ENCODE peak calls at places on chromosomes 2 and 18, in four cellular contexts. K is IMR-90, O is mesendoderm, P is H9. H is an unnamed sample.
A peak's percentile ranks its signal among the peaks of the same experiment; 100 is the strongest.

GRCh38 chr2:240346015-240346752 is 89.3 kb upstream of the GPC1 start:
- DNase-seq in K (no peak), O (no peak), P (no peak), H (no peak)

GRCh38 chr2:43636616-43637015 is 444 bp upstream of the PLEKHH2 start:
- DNase-seq in K (no peak), O (no peak), P (no peak), H (no peak)

GRCh38 chr2:75640621-75641121 is 5.9 kb upstream of the MRPL19 start:
- DNase-seq in K (peak; percentile 79), O (peak; percentile 42), P (peak; percentile 52), H (peak; percentile 24)

GRCh38 chr2:11024010-11024615 is 112.4 kb downstream of the KCNF1 start:
- DNase-seq in K (no peak), O (no peak), P (no peak), H (no peak)

GRCh38 chr2:161373939-161374338 is 42.2 kb upstream of the TBR1 start:
- DNase-seq in K (peak; percentile 34), O (peak; percentile 50), P (no peak), H (no peak)

GRCh38 chr2:142020368-142020767 is 110.4 kb downstream of the LRP1B start:
- DNase-seq in K (no peak), O (no peak), P (no peak), H (no peak)

GRCh38 chr18:76983184-76983583 is 149.4 kb downstream of the MBP start:
- DNase-seq in K (peak; percentile 67), O (peak; percentile 87), P (peak; percentile 94), H (peak; percentile 75)

GRCh38 chr2:78417355-78417754 is 608.1 kb upstream of the REG3G start:
- DNase-seq in K (no peak), O (no peak), P (no peak), H (no peak)

GRCh38 chr2:111705711-111706323 is 178.2 kb downstream of the ANAPC1 start:
- DNase-seq in K (peak; percentile 97), O (peak; percentile 79), P (peak; percentile 90), H (peak; percentile 65)

GRCh38 chr2:242043538-242044205 is 174.1 kb downstream of the RTP5 start:
- DNase-seq in K (no peak), O (no peak), P (no peak), H (no peak)

GRCh38 chr2:109421101-109421500 is 192.7 kb downstream of the SEPTIN10 start:
- DNase-seq in K (no peak), O (no peak), P (no peak), H (no peak)

GRCh38 chr2:94879314-94879981 is 8.2 kb downstream of the TEKT4 start:
- DNase-seq in K (no peak), O (no peak), P (no peak), H (no peak)

GRCh38 chr2:216685327-216685875 is 9.9 kb downstream of the IGFBP5 start:
- DNase-seq in K (no peak), O (no peak), P (no peak), H (no peak)
- H2BK15ac ChIP-seq in K (no peak overlapping the region), O (no peak overlapping the region), P (no peak overlapping the region), H (no peak overlapping the region)

DNA sequence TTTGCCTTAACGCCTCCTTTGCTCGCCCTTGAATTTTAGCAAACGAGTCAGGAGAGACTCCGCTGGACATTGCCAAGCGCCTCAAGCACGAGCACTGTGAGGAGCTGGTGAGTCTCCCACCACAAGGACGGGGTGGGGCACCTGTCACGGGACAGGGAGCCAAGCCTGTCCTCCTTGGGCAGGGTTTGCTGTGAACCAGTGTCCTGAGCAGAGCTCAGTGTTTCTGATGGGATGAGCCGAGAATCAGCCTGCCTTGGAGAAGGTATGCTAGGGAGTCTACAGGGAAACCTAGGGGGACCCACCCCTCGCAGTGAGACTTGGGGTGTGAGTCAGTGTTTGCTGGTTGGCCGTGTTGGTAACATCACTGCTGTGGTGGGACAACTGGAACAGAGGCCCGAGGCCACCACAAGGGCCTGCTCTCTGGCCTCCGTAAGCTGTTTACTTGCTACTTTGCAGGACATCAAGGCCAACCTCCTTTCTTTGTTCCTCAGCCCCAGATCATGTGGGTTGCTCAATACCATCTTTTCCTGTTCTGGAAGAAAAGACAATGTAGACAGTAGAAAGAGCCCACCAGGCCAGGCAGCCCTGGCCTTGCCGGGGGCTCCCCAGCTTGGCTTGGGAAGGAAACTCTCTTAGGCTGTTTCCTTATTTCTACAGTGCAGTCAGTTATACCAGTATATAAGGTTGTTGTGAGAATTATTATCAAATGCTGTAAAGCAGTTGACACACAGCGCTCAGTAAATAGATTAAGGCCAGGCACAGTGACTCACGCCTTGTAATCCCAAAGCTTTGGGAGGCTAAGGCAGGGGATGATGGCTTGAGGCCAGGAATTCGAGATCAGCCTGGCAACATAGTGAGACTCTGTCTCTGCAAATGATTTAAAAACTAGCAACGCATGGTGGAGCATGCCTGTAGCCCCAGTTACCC is 42.4 kb downstream of the ITGB1BP1 start:
- DNase-seq in K (peak; percentile 95), O (no peak), P (no peak), H (no peak)
- H3K9ac ChIP-seq in K (no peak overlapping the region), O (no peak overlapping the region), P (no peak overlapping the region), H (no peak overlapping the region)

GRCh38 chr18:24190590-24190989 is 51.7 kb downstream of the CABYR start:
- DNase-seq in K (no peak), O (no peak), P (no peak), H (no peak)

GRCh38 chr18:24188120-24188519 is 49.3 kb downstream of the CABYR start:
- DNase-seq in K (no peak), O (no peak), P (no peak), H (no peak)

GRCh38 chr18:24187689-24188088 is 48.8 kb downstream of the CABYR start:
- DNase-seq in K (no peak), O (no peak), P (no peak), H (no peak)

GRCh38 chr18:24189664-24190346 is 50.9 kb downstream of the CABYR start:
- DNase-seq in K (no peak), O (peak; percentile 50), P (no peak), H (peak; percentile 23)

DNA sequence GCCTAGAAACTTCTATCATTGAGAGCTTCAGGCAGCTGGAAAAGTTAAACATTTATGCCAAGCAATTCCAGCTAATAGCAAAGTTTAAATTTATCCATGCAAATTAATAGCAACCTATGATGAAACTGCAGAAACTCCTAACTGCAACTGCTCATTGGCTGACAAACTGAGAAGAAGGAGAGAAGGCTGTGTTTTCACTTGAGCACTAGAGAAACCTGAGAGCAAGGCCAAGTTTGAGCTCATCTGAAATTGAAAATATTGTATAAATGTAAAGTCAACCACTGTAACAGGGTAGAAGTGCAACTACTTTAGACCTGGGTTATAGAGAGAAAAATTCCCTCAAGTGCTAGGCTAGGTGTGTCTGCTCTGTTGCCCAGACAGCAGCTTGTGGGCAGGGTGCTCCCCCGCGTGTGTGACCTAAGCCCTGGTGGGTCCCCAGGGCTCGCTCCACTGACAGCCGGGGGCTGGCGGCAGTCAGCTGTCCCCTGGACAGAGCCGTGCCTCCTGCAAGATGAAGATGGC is 50.2 kb downstream of the CABYR start:
- DNase-seq in K (peak; percentile 70), O (no peak), P (no peak), H (no peak)
- H2BK15ac ChIP-seq in K (no peak overlapping the region), O (no peak overlapping the region), P (no peak overlapping the region), H (no peak overlapping the region)

GRCh38 chr2:119523959-119524694 is at the start of gene SCTR:
- DNase-seq in K (no peak), O (peak; percentile 48), P (peak; percentile 66), H (peak; percentile 17)
- H3K9ac ChIP-seq in K (no peak within 1 kb of the TSS), O (peak within 1 kb of the TSS; percentile 45), P (no peak within 1 kb of the TSS), H (no peak within 1 kb of the TSS)

GRCh38 chr2:45945182-45945779 is 293.8 kb downstream of the PRKCE start:
- DNase-seq in K (no peak), O (no peak), P (no peak), H (no peak)

GRCh38 chr2:45946023-45946422 is 294.5 kb downstream of the PRKCE start:
- DNase-seq in K (peak; percentile 84), O (no peak), P (no peak), H (no peak)

GRCh38 chr2:45944075-45944474 is 292.6 kb downstream of the PRKCE start:
- DNase-seq in K (peak; percentile 81), O (peak; percentile 58), P (no peak), H (no peak)

GRCh38 chr2:45941758-45942738 is 290.6 kb downstream of the PRKCE start:
- DNase-seq in K (peak; percentile 64), O (no peak), P (no peak), H (no peak)

GRCh38 chr2:45943231-45944044 is 292.0 kb downstream of the PRKCE start:
- DNase-seq in K (no peak), O (no peak), P (peak; percentile 42), H (no peak)
- H2BK15ac ChIP-seq in K (peak overlapping the region; percentile 67), O (no peak overlapping the region), P (no peak overlapping the region), H (no peak overlapping the region)